ENCODE peak calls at places on chromosomes 5 and 9, in five cellular contexts. T is PC-9, N is stomach, Y is tibial nerve, I is right lobe of liver. L is an unnamed sample.

GRCh38 chr5:167720676-167721260 is 570.7 kb upstream of the WWC1 start:
- DNase-seq in N (no peak), Y (no peak), I (no peak), T (no peak), L (no peak)

GRCh38 chr5:77400645-77401044 is 91.5 kb downstream of the WDR41 start:
- DNase-seq in Y (no peak), N (no peak), T (no peak), I (no peak), L (no peak)

GRCh38 chr9:130306826-130307666 is 41.5 kb downstream of the HMCN2 start:
- DNase-seq in T (no peak), Y (no peak), N (no peak), I (no peak), L (no peak)

GRCh38 chr5:172853355-172853975 is 19.4 kb downstream of the ERGIC1 start:
- DNase-seq in T (no peak), I (no peak), Y (no peak), N (no peak), L (no peak)

GRCh38 chr9:124284940-124285441 is 27.2 kb downstream of the NEK6 start:
- DNase-seq in N (no peak), Y (peak), T (no peak), I (no peak), L (no peak)

GRCh38 chr9:133421615-133422542 is at the start of gene ADAMTS13:
- DNase-seq in I (no peak), N (no peak), Y (no peak), T (no peak), L (no peak)

GRCh38 chr5:176603091-176603490 is 6.9 kb downstream of the GPRIN1 start:
- DNase-seq in I (no peak), N (no peak), T (no peak), Y (no peak), L (no peak)

GRCh38 chr5:167822241-167822640 is 469.2 kb upstream of the WWC1 start:
- DNase-seq in N (no peak), T (no peak), Y (no peak), I (no peak), L (no peak)

GRCh38 chr9:131254107-131254491 is 22.2 kb downstream of the FAM78A start:
- DNase-seq in N (no peak), Y (no peak), I (no peak), T (no peak), L (no peak)

GRCh38 chr5:95741458-95741857 is 10.3 kb downstream of the RHOBTB3 start:
- DNase-seq in I (no peak), T (no peak), Y (no peak), N (no peak), L (no peak)

GRCh38 chr5:123429993-123430392 is 6.8 kb upstream of the CEP120 start:
- DNase-seq in T (peak), I (no peak), Y (no peak), N (no peak), L (no peak)

GRCh38 chr9:135215571-135216161 is 128.2 kb downstream of the OLFM1 start:
- DNase-seq in I (peak), T (no peak), Y (no peak), N (peak), L (peak)

GRCh38 chr9:96376926-96377874 is 6.3 kb downstream of the SLC35D2 start:
- DNase-seq in I (no peak), N (no peak), Y (no peak), T (peak), L (peak)

GRCh38 chr5:134053314-134053839 is 48.6 kb upstream of the VDAC1 start:
- DNase-seq in I (no peak), T (no peak), N (no peak), Y (no peak), L (no peak)

GRCh38 chr5:67181648-67182218 is 14.9 kb downstream of the CD180 start:
- DNase-seq in T (no peak), I (no peak), N (no peak), Y (no peak), L (no peak)

GRCh38 chr9:137302176-137303030 is at the start of gene NRARP:
- DNase-seq in Y (peak), T (peak), I (peak), N (peak), L (peak)

GRCh38 chr5:154860123-154860522 is 1.7 kb downstream of the CNOT8 start:
- DNase-seq in I (no peak), Y (no peak), T (peak), N (no peak), L (peak)

GRCh38 chr9:98380065-98380681 is 124.7 kb upstream of the TBC1D2 start:
- DNase-seq in T (peak), N (no peak), Y (no peak), I (no peak), L (no peak)

GRCh38 chr5:94173100-94173499 is 431.7 kb upstream of the POU5F2 start:
- DNase-seq in T (no peak), N (no peak), I (no peak), Y (no peak), L (no peak)

GRCh38 chr9:107395126-107395525 is 94.4 kb downstream of the KLF4 start:
- DNase-seq in Y (no peak), I (no peak), T (no peak), N (no peak), L (no peak)

GRCh38 chr9:20604561-20604960 is 17.7 kb downstream of the MLLT3 start:
- DNase-seq in Y (no peak), I (no peak), N (no peak), T (no peak), L (no peak)

GRCh38 chr5:7976411-7977190 is 107.7 kb downstream of the MTRR start:
- DNase-seq in T (no peak), N (no peak), Y (no peak), I (no peak), L (no peak)

GRCh38 chr9:114829686-114830085 is 23.8 kb upstream of the TNFSF15 start:
- DNase-seq in Y (no peak), N (no peak), T (no peak), I (no peak), L (no peak)

GRCh38 chr9:110291921-110292575 is 35.7 kb upstream of the TXN start:
- DNase-seq in N (no peak), I (no peak), T (no peak), Y (no peak), L (no peak)

GRCh38 chr5:67221487-67222242 is 25.1 kb upstream of the CD180 start:
- DNase-seq in I (no peak), N (no peak), Y (no peak), T (no peak), L (no peak)

GRCh38 chr9:128969491-128969890 is 22.0 kb downstream of the NUP188 start:
- DNase-seq in I (no peak), T (no peak), N (peak), Y (no peak), L (no peak)

GRCh38 chr5:137566780-137567179 is 67.7 kb upstream of the SPOCK1 start:
- DNase-seq in N (no peak), I (no peak), Y (no peak), T (no peak), L (no peak)

GRCh38 chr9:83220737-83221136 is 157.8 kb upstream of the RASEF start:
- DNase-seq in I (no peak), N (peak), Y (no peak), T (no peak), L (no peak)

GRCh38 chr9:88379352-88379751 is 8.9 kb upstream of the SPIN1 start:
- DNase-seq in T (no peak), N (no peak), Y (no peak), I (no peak), L (no peak)

GRCh38 chr5:39198080-39198479 is 21.3 kb downstream of the FYB1 start:
- DNase-seq in T (no peak), N (no peak), I (no peak), Y (no peak), L (no peak)

GRCh38 chr5:66171349-66172344 is 27.5 kb downstream of the SREK1 start:
- DNase-seq in T (peak), I (no peak), N (no peak), Y (no peak), L (no peak)

GRCh38 chr9:129408535-129409215 is 212.2 kb downstream of the C9orf50 start:
- DNase-seq in N (peak), I (peak), T (no peak), Y (no peak), L (no peak)

GRCh38 chr9:133002147-133003070 is 23.9 kb downstream of the GFI1B start:
- DNase-seq in I (no peak), Y (no peak), T (no peak), N (no peak), L (no peak)

GRCh38 chr9:82939451-82939850 is 123.5 kb downstream of the RASEF start:
- DNase-seq in Y (no peak), I (no peak), N (peak), T (peak), L (no peak)

GRCh38 chr5:132427285-132428146 is 58.0 kb downstream of the SLC22A5 start:
- DNase-seq in Y (no peak), T (peak), I (peak), N (peak), L (peak)

GRCh38 chr5:100550531-100551036 is 15.4 kb downstream of the FAM174A start:
- DNase-seq in N (no peak), I (no peak), T (no peak), Y (no peak), L (no peak)

GRCh38 chr5:15132816-15133405 is 261.3 kb upstream of the ANKH start:
- DNase-seq in N (no peak), Y (no peak), T (no peak), I (no peak), L (no peak)

GRCh38 chr5:159508344-159508743 is 178.1 kb upstream of the IL12B start:
- DNase-seq in T (no peak), I (no peak), Y (no peak), N (no peak), L (no peak)

GRCh38 chr5:56177134-56177533 is 56.0 kb downstream of the ANKRD55 start:
- DNase-seq in Y (no peak), T (no peak), N (no peak), I (no peak), L (no peak)

GRCh38 chr9:136970361-136970760 is 6.9 kb upstream of the PTGDS start:
- DNase-seq in I (no peak), N (no peak), Y (no peak), T (no peak), L (no peak)

DNA sequence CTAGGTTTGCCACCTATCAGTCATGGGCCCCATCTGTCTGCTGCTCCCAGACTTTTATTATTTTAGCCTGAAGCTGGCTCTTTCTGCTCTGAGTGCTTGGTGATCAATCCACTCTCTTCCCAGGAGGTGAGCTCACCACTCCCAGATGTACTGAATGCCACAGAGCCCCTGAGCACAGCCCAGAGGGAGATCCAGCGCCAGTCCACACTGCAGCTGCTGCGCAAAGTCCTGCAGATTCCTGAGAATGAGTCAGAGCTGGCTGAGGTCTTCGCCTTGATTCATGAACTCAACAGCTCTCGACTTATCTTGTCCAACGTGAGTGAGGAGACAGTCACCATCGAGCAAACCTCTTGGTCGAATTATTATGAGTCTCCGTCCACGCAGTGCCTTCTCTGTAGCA is 36.0 kb downstream of the HMGXB3 start:
- DNase-seq in N (no peak), Y (no peak), T (peak), I (no peak), L (no peak)
- H3K27ac ChIP-seq in N (no peak), Y (no peak), T (no peak), I (no peak), L (no peak)

GRCh38 chr5:171416160-171417049 is 3.0 kb upstream of the FGF18 start:
- DNase-seq in I (no peak), Y (no peak), N (no peak), T (no peak), L (no peak)

GRCh38 chr5:171420429-171421231 is 1.2 kb downstream of the FGF18 start:
- DNase-seq in Y (peak), T (peak), I (no peak), N (peak), L (peak)

GRCh38 chr5:171418982-171419662 is at the start of gene FGF18:
- DNase-seq in Y (no peak), N (peak), I (no peak), T (peak), L (peak)

GRCh38 chr5:171419663-171420428 is 399 bp downstream of the FGF18 start:
- DNase-seq in N (peak), I (no peak), Y (no peak), T (peak), L (no peak)

DNA sequence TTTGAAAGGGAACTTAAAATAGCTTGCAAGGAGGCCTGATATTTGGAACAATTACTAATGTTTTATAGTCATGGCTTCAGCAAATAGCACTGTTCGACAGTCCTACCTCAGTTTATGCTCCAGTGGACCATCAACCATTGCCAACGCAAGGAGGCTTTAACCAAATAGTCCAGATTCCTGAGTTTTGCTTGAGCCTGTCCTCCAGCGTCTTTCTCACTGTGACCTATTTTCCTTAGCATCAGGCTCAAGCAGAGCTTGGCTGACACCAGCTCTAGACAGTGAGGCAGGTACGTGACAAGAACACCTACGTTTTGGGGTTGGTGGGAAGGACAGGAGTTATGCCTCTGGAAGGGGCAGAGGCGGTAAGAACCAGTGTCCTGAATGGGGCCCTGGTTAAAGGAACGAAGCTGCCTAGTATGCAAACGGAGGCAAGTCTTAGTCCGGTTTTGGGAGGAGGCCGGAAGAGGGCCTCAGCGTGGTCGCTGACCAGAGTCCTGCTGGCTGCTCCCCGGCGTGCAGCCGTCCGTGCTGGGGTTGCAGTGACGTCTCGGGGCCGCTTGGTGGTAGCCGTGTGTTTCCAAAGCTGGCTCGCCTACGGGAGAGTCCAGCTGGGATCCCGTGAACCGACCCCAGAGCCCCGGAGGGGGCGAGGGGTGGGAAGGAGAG is 998 bp upstream of the FGF18 start:
- DNase-seq in Y (peak), T (peak), N (peak), I (peak), L (peak)
- H3K27ac ChIP-seq in Y (no peak), T (no peak), N (no peak), I (no peak), L (no peak)

GRCh38 chr9:35729700-35730485 is 2.1 kb downstream of the TLN1 start:
- DNase-seq in I (peak), T (no peak), N (peak), Y (no peak), L (peak)

GRCh38 chr9:35732185-35733108 is at the start of the genes CREB3 and TLN1:
- DNase-seq in T (peak), N (peak), I (peak), Y (peak), L (peak)

GRCh38 chr9:35729101-35729500 is 2.9 kb downstream of the TLN1 start:
- DNase-seq in N (no peak), Y (no peak), T (no peak), I (no peak), L (no peak)

GRCh38 chr9:35731415-35732184 is 395 bp downstream of the TLN1 start:
- DNase-seq in N (no peak), T (no peak), Y (no peak), I (no peak), L (no peak)

GRCh38 chr9:35730486-35730854 is 1.5 kb downstream of the TLN1 start:
- DNase-seq in N (no peak), T (no peak), I (no peak), Y (no peak), L (no peak)
- H3K27ac ChIP-seq in N (peak), T (peak), I (peak), Y (peak), L (peak)

GRCh38 chr5:84292000-84292642 is 92.6 kb downstream of the EDIL3 start:
- DNase-seq in Y (no peak), I (no peak), T (no peak), N (no peak), L (no peak)
- H3K27ac ChIP-seq in Y (no peak), I (no peak), T (no peak), N (no peak), L (no peak)

GRCh38 chr9:15352301-15352700 is 45.3 kb upstream of the TTC39B start:
- DNase-seq in T (no peak), I (no peak), N (no peak), Y (no peak), L (no peak)

GRCh38 chr9:15357050-15357653 is 50.1 kb upstream of the TTC39B start:
- DNase-seq in N (peak), Y (no peak), T (no peak), I (no peak), L (peak)

GRCh38 chr9:15355669-15356068 is 48.7 kb upstream of the TTC39B start:
- DNase-seq in Y (no peak), I (no peak), T (no peak), N (no peak), L (no peak)

GRCh38 chr9:15353892-15354291 is 46.9 kb upstream of the TTC39B start:
- DNase-seq in T (no peak), N (no peak), Y (no peak), I (no peak), L (no peak)

DNA sequence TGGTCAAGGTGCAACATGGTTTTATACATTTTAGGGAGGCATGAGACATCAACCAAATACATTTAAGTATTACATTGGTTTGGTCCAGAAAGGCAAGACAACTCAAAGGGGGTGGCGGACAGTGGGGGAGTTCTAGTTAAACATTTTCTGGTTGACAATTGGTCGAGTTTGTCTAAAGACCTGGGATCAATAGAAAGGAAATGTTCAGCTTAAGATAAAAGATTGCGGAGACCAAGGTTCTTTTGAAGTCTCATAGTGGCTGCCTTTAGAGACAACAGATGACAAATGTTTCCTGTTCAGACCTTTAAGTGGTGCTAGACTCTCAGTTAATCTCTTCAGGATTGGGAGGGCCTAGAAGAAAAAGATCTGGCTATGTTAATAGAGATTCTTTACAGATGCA is 47.7 kb upstream of the TTC39B start:
- DNase-seq in N (no peak), I (no peak), Y (no peak), T (no peak), L (no peak)
- H3K27ac ChIP-seq in N (no peak), I (no peak), Y (no peak), T (no peak), L (no peak)

L was measured in upper lobe of right lung.